ENCODE peak calls at places on chromosomes 7 and 10, in eight cellular contexts. One of them, this sample, is unnamed. For H3K4me1, the result is how much of the 10 kb centered on the place peaks cover.

GRCh38 chr7:28956608-28957063 is 1.5 kb downstream of the TRIL start:
- DNase-seq in adipocyte: peak
- DNase-seq in adrenal gland: no peak
- DNase-seq in fibroblast of lung: peak
- DNase-seq in suprapubic skin: peak
- DNase-seq in heart left ventricle: peak
- DNase-seq in astrocyte: peak
- DNase-seq in K562: no peak
- DNase-seq in this sample: peak

GRCh38 chr10:60235001-60235400 is 154.7 kb downstream of the ANK3 start:
- DNase-seq in fibroblast of lung: peak
- DNase-seq in adipocyte: no peak
- DNase-seq in astrocyte: peak
- DNase-seq in suprapubic skin: no peak
- DNase-seq in heart left ventricle: no peak
- DNase-seq in K562: no peak
- DNase-seq in adrenal gland: no peak
- DNase-seq in this sample: no peak

GRCh38 chr10:121614746-121615145 is 16.5 kb upstream of the FGFR2 start:
- DNase-seq in fibroblast of lung: no peak
- DNase-seq in adipocyte: no peak
- DNase-seq in astrocyte: no peak
- DNase-seq in adrenal gland: no peak
- DNase-seq in heart left ventricle: no peak
- DNase-seq in suprapubic skin: peak
- DNase-seq in K562: no peak
- DNase-seq in this sample: no peak

GRCh38 chr10:69492091-69492745 is 41.0 kb downstream of the TSPAN15 start:
- DNase-seq in suprapubic skin: peak
- DNase-seq in adrenal gland: no peak
- DNase-seq in adipocyte: no peak
- DNase-seq in K562: no peak
- DNase-seq in astrocyte: no peak
- DNase-seq in fibroblast of lung: no peak
- DNase-seq in heart left ventricle: no peak
- DNase-seq in this sample: no peak

GRCh38 chr10:100046088-100046487 is 35.6 kb downstream of the CPN1 start:
- DNase-seq in astrocyte: peak
- DNase-seq in fibroblast of lung: peak
- DNase-seq in adrenal gland: peak
- DNase-seq in adipocyte: peak
- DNase-seq in heart left ventricle: peak
- DNase-seq in suprapubic skin: peak
- DNase-seq in K562: peak
- DNase-seq in this sample: peak

GRCh38 chr7:73671857-73672445 is 4.3 kb downstream of the VPS37D start:
- DNase-seq in astrocyte: no peak
- DNase-seq in adipocyte: no peak
- DNase-seq in suprapubic skin: no peak
- DNase-seq in adrenal gland: no peak
- DNase-seq in K562: no peak
- DNase-seq in fibroblast of lung: no peak
- DNase-seq in heart left ventricle: peak
- DNase-seq in this sample: no peak

GRCh38 chr7:25454562-25455031 is 226.3 kb upstream of the NPVF start:
- DNase-seq in suprapubic skin: no peak
- DNase-seq in astrocyte: no peak
- DNase-seq in fibroblast of lung: peak
- DNase-seq in heart left ventricle: no peak
- DNase-seq in K562: no peak
- DNase-seq in adrenal gland: no peak
- DNase-seq in adipocyte: no peak
- DNase-seq in this sample: peak

GRCh38 chr10:101617102-101617823 is 29.1 kb downstream of the DPCD start:
- DNase-seq in adrenal gland: no peak
- DNase-seq in fibroblast of lung: no peak
- DNase-seq in adipocyte: no peak
- DNase-seq in suprapubic skin: no peak
- DNase-seq in astrocyte: no peak
- DNase-seq in heart left ventricle: no peak
- DNase-seq in K562: no peak
- DNase-seq in this sample: no peak

GRCh38 chr7:88224596-88225275 is 4.9 kb upstream of the SRI start:
- DNase-seq in astrocyte: peak
- DNase-seq in adipocyte: peak
- DNase-seq in K562: no peak
- DNase-seq in suprapubic skin: no peak
- DNase-seq in fibroblast of lung: peak
- DNase-seq in heart left ventricle: no peak
- DNase-seq in adrenal gland: no peak
- DNase-seq in this sample: no peak

GRCh38 chr10:6045600-6046457 is 16.3 kb downstream of the IL2RA start:
- DNase-seq in adipocyte: no peak
- DNase-seq in suprapubic skin: no peak
- DNase-seq in heart left ventricle: no peak
- DNase-seq in K562: no peak
- DNase-seq in fibroblast of lung: no peak
- DNase-seq in adrenal gland: no peak
- DNase-seq in astrocyte: no peak
- DNase-seq in this sample: no peak

GRCh38 chr7:109322833-109323232 is 753.2 kb downstream of the DNAJB9 start:
- DNase-seq in adrenal gland: no peak
- DNase-seq in adipocyte: no peak
- DNase-seq in suprapubic skin: no peak
- DNase-seq in fibroblast of lung: no peak
- DNase-seq in K562: no peak
- DNase-seq in heart left ventricle: no peak
- DNase-seq in astrocyte: no peak
- DNase-seq in this sample: no peak

GRCh38 chr10:31961264-31961663 is 32.6 kb upstream of the ARHGAP12 start:
- DNase-seq in heart left ventricle: no peak
- DNase-seq in adrenal gland: no peak
- DNase-seq in K562: no peak
- DNase-seq in suprapubic skin: no peak
- DNase-seq in astrocyte: no peak
- DNase-seq in adipocyte: no peak
- DNase-seq in fibroblast of lung: no peak
- DNase-seq in this sample: no peak

GRCh38 chr7:100082978-100083377 is 1.5 kb upstream of the ZNF3 start:
- DNase-seq in adipocyte: no peak
- DNase-seq in adrenal gland: no peak
- DNase-seq in K562: no peak
- DNase-seq in astrocyte: no peak
- DNase-seq in fibroblast of lung: no peak
- DNase-seq in suprapubic skin: no peak
- DNase-seq in heart left ventricle: no peak
- DNase-seq in this sample: no peak

GRCh38 chr10:86295791-86296190 is 70.8 kb downstream of the GRID1 start:
- DNase-seq in adipocyte: no peak
- DNase-seq in adrenal gland: no peak
- DNase-seq in suprapubic skin: no peak
- DNase-seq in astrocyte: no peak
- DNase-seq in heart left ventricle: no peak
- DNase-seq in K562: no peak
- DNase-seq in fibroblast of lung: no peak
- DNase-seq in this sample: no peak

GRCh38 chr7:112167144-112167543 is 39.1 kb downstream of the DOCK4 start:
- DNase-seq in heart left ventricle: no peak
- DNase-seq in suprapubic skin: no peak
- DNase-seq in adrenal gland: no peak
- DNase-seq in K562: no peak
- DNase-seq in fibroblast of lung: no peak
- DNase-seq in astrocyte: no peak
- DNase-seq in adipocyte: no peak
- DNase-seq in this sample: no peak

GRCh38 chr7:18798018-18798906 is 302.7 kb downstream of the HDAC9 start:
- DNase-seq in K562: no peak
- DNase-seq in heart left ventricle: no peak
- DNase-seq in suprapubic skin: no peak
- DNase-seq in fibroblast of lung: no peak
- DNase-seq in astrocyte: peak
- DNase-seq in adipocyte: no peak
- DNase-seq in adrenal gland: no peak
- DNase-seq in this sample: no peak

GRCh38 chr7:1511829-1512422 is 7.7 kb upstream of the INTS1 start:
- DNase-seq in fibroblast of lung: no peak
- DNase-seq in astrocyte: no peak
- DNase-seq in adrenal gland: no peak
- DNase-seq in K562: no peak
- DNase-seq in adipocyte: no peak
- DNase-seq in suprapubic skin: no peak
- DNase-seq in heart left ventricle: no peak
- DNase-seq in this sample: no peak
- H3K4me1 ChIP-seq in fibroblast of lung: under half
- H3K4me1 ChIP-seq in astrocyte: under half
- H3K4me1 ChIP-seq in adrenal gland: under half
- H3K4me1 ChIP-seq in K562: under half
- H3K4me1 ChIP-seq in adipocyte: under half
- H3K4me1 ChIP-seq in suprapubic skin: under half
- H3K4me1 ChIP-seq in heart left ventricle: under half
- H3K4me1 ChIP-seq in this sample: under half

DNA sequence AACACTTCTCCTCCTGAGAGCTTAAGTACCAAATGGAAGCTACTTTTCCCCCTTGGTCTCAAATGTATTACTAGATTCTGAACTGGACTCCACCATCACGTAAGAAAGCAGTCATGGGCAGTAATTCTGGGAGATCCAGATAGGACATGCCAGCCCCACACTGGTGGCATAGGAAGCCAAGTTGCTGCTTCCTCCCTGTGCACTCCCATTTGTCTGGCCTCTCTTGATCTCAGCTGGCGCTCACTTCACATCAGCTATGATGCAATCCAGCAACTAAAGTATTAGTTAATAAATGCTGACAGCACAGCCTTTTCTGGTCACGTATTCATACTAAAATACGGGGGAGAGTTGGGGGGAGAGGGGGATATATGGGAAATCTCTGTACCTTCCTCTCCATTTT is 3.4 kb upstream of the IL6 start:
- DNase-seq in adrenal gland: peak
- DNase-seq in adipocyte: peak
- DNase-seq in astrocyte: no peak
- DNase-seq in fibroblast of lung: peak
- DNase-seq in suprapubic skin: no peak
- DNase-seq in heart left ventricle: no peak
- DNase-seq in K562: no peak
- DNase-seq in this sample: no peak
- H3K4me1 ChIP-seq in adrenal gland: under half
- H3K4me1 ChIP-seq in adipocyte: half or more
- H3K4me1 ChIP-seq in astrocyte: under half
- H3K4me1 ChIP-seq in fibroblast of lung: under half
- H3K4me1 ChIP-seq in suprapubic skin: under half
- H3K4me1 ChIP-seq in heart left ventricle: under half
- H3K4me1 ChIP-seq in K562: half or more
- H3K4me1 ChIP-seq in this sample: under half

GRCh38 chr7:26508917-26509316 is 217.3 kb downstream of the SNX10 start:
- DNase-seq in astrocyte: no peak
- DNase-seq in K562: no peak
- DNase-seq in adipocyte: no peak
- DNase-seq in suprapubic skin: no peak
- DNase-seq in adrenal gland: no peak
- DNase-seq in fibroblast of lung: no peak
- DNase-seq in heart left ventricle: no peak
- DNase-seq in this sample: no peak
- H3K4me1 ChIP-seq in astrocyte: under half
- H3K4me1 ChIP-seq in K562: under half
- H3K4me1 ChIP-seq in adipocyte: under half
- H3K4me1 ChIP-seq in suprapubic skin: under half
- H3K4me1 ChIP-seq in adrenal gland: under half
- H3K4me1 ChIP-seq in fibroblast of lung: under half
- H3K4me1 ChIP-seq in heart left ventricle: under half
- H3K4me1 ChIP-seq in this sample: under half

GRCh38 chr10:119303886-119304285 is 96.5 kb downstream of the GRK5 start:
- DNase-seq in suprapubic skin: no peak
- DNase-seq in adipocyte: no peak
- DNase-seq in heart left ventricle: peak
- DNase-seq in fibroblast of lung: no peak
- DNase-seq in adrenal gland: no peak
- DNase-seq in K562: peak
- DNase-seq in astrocyte: no peak
- DNase-seq in this sample: no peak
- H3K4me1 ChIP-seq in suprapubic skin: under half
- H3K4me1 ChIP-seq in adipocyte: under half
- H3K4me1 ChIP-seq in heart left ventricle: under half
- H3K4me1 ChIP-seq in fibroblast of lung: under half
- H3K4me1 ChIP-seq in adrenal gland: under half
- H3K4me1 ChIP-seq in K562: under half
- H3K4me1 ChIP-seq in astrocyte: under half
- H3K4me1 ChIP-seq in this sample: under half

GRCh38 chr7:44156453-44157010 is 15.4 kb upstream of the MYL7 start:
- DNase-seq in adipocyte: no peak
- DNase-seq in astrocyte: no peak
- DNase-seq in K562: no peak
- DNase-seq in fibroblast of lung: no peak
- DNase-seq in adrenal gland: no peak
- DNase-seq in heart left ventricle: no peak
- DNase-seq in suprapubic skin: no peak
- DNase-seq in this sample: no peak
- H3K4me1 ChIP-seq in adipocyte: under half
- H3K4me1 ChIP-seq in astrocyte: under half
- H3K4me1 ChIP-seq in K562: under half
- H3K4me1 ChIP-seq in fibroblast of lung: under half
- H3K4me1 ChIP-seq in adrenal gland: under half
- H3K4me1 ChIP-seq in heart left ventricle: under half
- H3K4me1 ChIP-seq in suprapubic skin: under half
- H3K4me1 ChIP-seq in this sample: under half

DNA sequence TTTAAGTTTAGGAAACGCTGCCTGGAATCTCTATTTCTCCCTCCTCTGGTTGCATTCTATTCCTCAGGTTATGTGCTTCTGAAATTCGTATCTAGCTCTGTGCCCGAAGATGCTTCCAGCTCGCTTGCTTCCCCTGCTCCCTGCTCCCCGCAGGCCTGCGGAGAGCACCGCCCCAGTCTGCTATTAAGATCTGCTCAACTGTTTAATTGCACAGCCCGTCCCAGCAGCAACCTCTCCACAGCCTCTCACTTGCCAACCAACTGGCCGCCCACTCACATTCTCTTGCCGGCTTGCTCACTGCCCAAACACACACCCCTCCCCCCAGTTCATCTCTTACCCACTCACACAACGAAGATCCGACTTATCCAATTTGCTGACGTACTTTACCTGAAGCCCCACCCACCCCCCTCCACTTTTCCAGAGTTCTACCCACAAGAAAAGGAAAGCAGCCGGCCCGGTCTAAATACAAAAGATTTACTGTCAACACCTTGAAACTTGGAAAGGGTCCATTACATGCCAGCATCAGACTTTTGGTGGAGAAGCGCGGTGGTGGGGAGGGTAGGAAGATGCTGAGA is 167.3 kb upstream of the KLF14 start:
- DNase-seq in K562: peak
- DNase-seq in suprapubic skin: no peak
- DNase-seq in adrenal gland: peak
- DNase-seq in heart left ventricle: peak
- DNase-seq in fibroblast of lung: peak
- DNase-seq in adipocyte: peak
- DNase-seq in astrocyte: peak
- DNase-seq in this sample: peak
- H3K4me1 ChIP-seq in K562: under half
- H3K4me1 ChIP-seq in suprapubic skin: half or more
- H3K4me1 ChIP-seq in adrenal gland: under half
- H3K4me1 ChIP-seq in heart left ventricle: under half
- H3K4me1 ChIP-seq in fibroblast of lung: half or more
- H3K4me1 ChIP-seq in adipocyte: half or more
- H3K4me1 ChIP-seq in astrocyte: half or more
- H3K4me1 ChIP-seq in this sample: half or more

GRCh38 chr10:12657489-12657888 is 308.1 kb downstream of the CAMK1D start:
- DNase-seq in fibroblast of lung: no peak
- DNase-seq in suprapubic skin: no peak
- DNase-seq in adipocyte: no peak
- DNase-seq in astrocyte: no peak
- DNase-seq in adrenal gland: no peak
- DNase-seq in heart left ventricle: no peak
- DNase-seq in K562: no peak
- DNase-seq in this sample: no peak
- H3K4me1 ChIP-seq in fibroblast of lung: under half
- H3K4me1 ChIP-seq in suprapubic skin: under half
- H3K4me1 ChIP-seq in adipocyte: under half
- H3K4me1 ChIP-seq in astrocyte: under half
- H3K4me1 ChIP-seq in adrenal gland: under half
- H3K4me1 ChIP-seq in heart left ventricle: under half
- H3K4me1 ChIP-seq in K562: under half
- H3K4me1 ChIP-seq in this sample: under half

This sample was measured in psoas muscle.